ENCODE peak calls at places on chromosome 1, in five cellular contexts. D is spleen, C is mucosa of gallbladder, T is choroid plexus epithelial cell, Y is OCI-LY7. H is an unnamed sample.

GRCh38 chr1:20701446-20701845 is 16.4 kb downstream of the KIF17 start:
- DNase-seq in D (no peak), C (no peak), T (no peak), Y (no peak), H (no peak)

GRCh38 chr1:93976291-93976690 is 67.1 kb upstream of the GCLM start:
- DNase-seq in D (no peak), C (no peak), T (no peak), Y (no peak), H (no peak)

GRCh38 chr1:218425647-218426342 is 80.7 kb downstream of the TGFB2 start:
- DNase-seq in D (no peak), C (no peak), T (peak), Y (no peak), H (peak)

GRCh38 chr1:2543543-2544092 is 12.6 kb upstream of the TNFRSF14 start:
- DNase-seq in D (no peak), C (no peak), T (peak), Y (no peak), H (peak)

GRCh38 chr1:3314561-3315271 is 139.7 kb upstream of the ARHGEF16 start:
- DNase-seq in D (no peak), C (no peak), T (peak), Y (no peak), H (peak)

GRCh38 chr1:31127266-31127665 is 61.7 kb upstream of the PUM1 start:
- DNase-seq in D (no peak), C (no peak), T (peak), Y (no peak), H (peak)

GRCh38 chr1:185073725-185074124 is 28.4 kb downstream of the RNF2 start:
- DNase-seq in D (no peak), C (no peak), T (no peak), Y (no peak), H (peak)

GRCh38 chr1:85316324-85316723 is 39.9 kb upstream of the BCL10 start:
- DNase-seq in D (no peak), C (no peak), T (no peak), Y (no peak), H (no peak)